ENCODE peak calls at places on chromosomes 16 and 17, in five cellular contexts. V is NCI-H1092; J is activated T-helper 1 cell treated with anti-CD3 and anti-CD28 coated beads, Interleukin-12 subunit alpha, Interleukin-12 subunit beta, Interleukin-2, Interleukin-4 antibody, amounts not matched to agents 30 ng/mL and 10 ng/mL and 1 ng/mL, durations not matched to agents 14 hours and 24 hours and 36 hours; M is HS-27A; B is WTC11. C is an unnamed sample.

GRCh38 chr17:66791337-66791736 is 43.6 kb upstream of the CACNG5 start:
- DNase-seq in V (no peak), J (no peak), M (no peak), B (no peak), C (no peak)

GRCh38 chr17:60888812-60889709 is 211.4 kb downstream of the BCAS3 start:
- DNase-seq in V (no peak), J (no peak), M (no peak), B (no peak), C (no peak)

GRCh38 chr16:21156767-21157467 is 1.6 kb upstream of the LDAF1 start:
- DNase-seq in V (peak; percentile 12), J (no peak), M (peak; percentile 51), B (peak; percentile 46), C (peak; percentile 86)

GRCh38 chr17:72206376-72206775 is 85.6 kb downstream of the SOX9 start:
- DNase-seq in V (no peak), J (no peak), M (no peak), B (no peak), C (no peak)

GRCh38 chr17:46121165-46121764 is 72.0 kb downstream of the KANSL1 start:
- DNase-seq in V (no peak), J (no peak), M (no peak), B (no peak), C (no peak)

GRCh38 chr17:385195-385835 is 32.7 kb upstream of the RPH3AL start:
- DNase-seq in V (no peak), J (no peak), M (no peak), B (peak; percentile 63), C (no peak)

GRCh38 chr16:53829186-53829747 is 125.3 kb downstream of the FTO start:
- DNase-seq in V (no peak), J (no peak), M (no peak), B (no peak), C (peak; percentile 1)

GRCh38 chr16:57167951-57168350 is 17.9 kb downstream of the PSME3IP1 start:
- DNase-seq in V (no peak), J (peak; percentile 28), M (no peak), B (no peak), C (peak; percentile 74)

GRCh38 chr17:67642488-67642887 is 75.2 kb upstream of the NOL11 start:
- DNase-seq in V (no peak), J (no peak), M (no peak), B (no peak), C (no peak)

GRCh38 chr17:72388765-72389473 is 268.1 kb downstream of the SOX9 start:
- DNase-seq in V (no peak), J (no peak), M (peak; percentile 66), B (no peak), C (no peak)

GRCh38 chr17:66727634-66728570 is 107.0 kb upstream of the CACNG5 start:
- DNase-seq in V (peak; percentile 77), J (peak; percentile 31), M (no peak), B (peak; percentile 79), C (peak; percentile 87)